ENCODE peak calls at places on chromosomes 2 and 18, in six cellular contexts. R, S, U, X, Z and B are unnamed samples.

GRCh38 chr18:14919666-14920065 is 171.7 kb downstream of the ANKRD30B start:
- DNase-seq in R (no peak), S (no peak), U (no peak), X (no peak), Z (no peak), B (no peak)

GRCh38 chr2:75606851-75607798 is 39.5 kb upstream of the MRPL19 start:
- DNase-seq in R (no peak), S (no peak), U (peak), X (peak), Z (peak), B (no peak)

GRCh38 chr18:48820483-48821250 is 130.1 kb downstream of the SMAD7 start:
- DNase-seq in R (no peak), S (peak), U (no peak), X (no peak), Z (no peak), B (peak)

GRCh38 chr18:59484796-59485328 is 125.8 kb upstream of the LMAN1 start:
- DNase-seq in R (no peak), S (no peak), U (peak), X (no peak), Z (no peak), B (no peak)

GRCh38 chr2:150542692-150543091 is 55.2 kb upstream of the RND3 start:
- DNase-seq in R (no peak), S (no peak), U (no peak), X (no peak), Z (no peak), B (no peak)

GRCh38 chr2:168956392-168956791 is 55.3 kb downstream of the G6PC2 start:
- DNase-seq in R (no peak), S (no peak), U (no peak), X (no peak), Z (no peak), B (no peak)

GRCh38 chr2:178843688-178844087 is 36.5 kb upstream of the TTN start:
- DNase-seq in R (no peak), S (no peak), U (no peak), X (no peak), Z (no peak), B (no peak)

GRCh38 chr2:86628091-86628522 is 4.4 kb upstream of the RNF103 start:
- DNase-seq in R (no peak), S (peak), U (no peak), X (no peak), Z (no peak), B (peak)

GRCh38 chr18:46069524-46069923 is 2.5 kb downstream of the PSTPIP2 start:
- DNase-seq in R (no peak), S (no peak), U (no peak), X (peak), Z (no peak), B (no peak)

GRCh38 chr2:241636182-241636982 is 576 bp downstream of the THAP4 start:
- DNase-seq in R (peak), S (peak), U (peak), X (peak), Z (no peak), B (peak)

GRCh38 chr2:162221064-162221463 is 22.2 kb downstream of the FAP start:
- DNase-seq in R (peak), S (peak), U (peak), X (peak), Z (peak), B (peak)

GRCh38 chr2:38194751-38195150 is 118.8 kb upstream of the CYP1B1 start:
- DNase-seq in R (no peak), S (no peak), U (no peak), X (peak), Z (no peak), B (no peak)

GRCh38 chr2:121099329-121100318 is 185.4 kb downstream of the TFCP2L1 start:
- DNase-seq in R (peak), S (no peak), U (no peak), X (no peak), Z (no peak), B (no peak)

GRCh38 chr2:104658149-104658839 is 195.6 kb upstream of the POU3F3 start:
- DNase-seq in R (no peak), S (no peak), U (peak), X (peak), Z (no peak), B (no peak)

GRCh38 chr2:95799490-95799889 is 192.1 kb downstream of the ANKRD36C start:
- DNase-seq in R (no peak), S (no peak), U (no peak), X (no peak), Z (no peak), B (no peak)

GRCh38 chr2:30414951-30415350 is 32.1 kb upstream of the LCLAT1 start:
- DNase-seq in R (no peak), S (no peak), U (no peak), X (no peak), Z (no peak), B (no peak)

GRCh38 chr2:116250376-116250775 is 1564.1 kb upstream of the DDX18 start:
- DNase-seq in R (no peak), S (no peak), U (no peak), X (no peak), Z (no peak), B (no peak)

GRCh38 chr2:158743899-158744298 is 51.2 kb upstream of the DAPL1 start:
- DNase-seq in R (no peak), S (no peak), U (no peak), X (no peak), Z (no peak), B (no peak)

GRCh38 chr2:158747346-158747745 is 47.8 kb upstream of the DAPL1 start:
- DNase-seq in R (no peak), S (no peak), U (no peak), X (no peak), Z (no peak), B (no peak)

GRCh38 chr2:158745067-158745865 is 49.9 kb upstream of the DAPL1 start:
- DNase-seq in R (peak), S (peak), U (peak), X (no peak), Z (peak), B (peak)

GRCh38 chr2:158746488-158746887 is 48.6 kb upstream of the DAPL1 start:
- DNase-seq in R (no peak), S (no peak), U (no peak), X (no peak), Z (no peak), B (no peak)

GRCh38 chr2:158745866-158746382 is 49.2 kb upstream of the DAPL1 start:
- DNase-seq in R (no peak), S (no peak), U (no peak), X (no peak), Z (no peak), B (no peak)
- TF ChIP-seq CTCF in R (no peak), S (no peak), U (no peak), X (no peak), Z (no peak), B (no peak)

DNA sequence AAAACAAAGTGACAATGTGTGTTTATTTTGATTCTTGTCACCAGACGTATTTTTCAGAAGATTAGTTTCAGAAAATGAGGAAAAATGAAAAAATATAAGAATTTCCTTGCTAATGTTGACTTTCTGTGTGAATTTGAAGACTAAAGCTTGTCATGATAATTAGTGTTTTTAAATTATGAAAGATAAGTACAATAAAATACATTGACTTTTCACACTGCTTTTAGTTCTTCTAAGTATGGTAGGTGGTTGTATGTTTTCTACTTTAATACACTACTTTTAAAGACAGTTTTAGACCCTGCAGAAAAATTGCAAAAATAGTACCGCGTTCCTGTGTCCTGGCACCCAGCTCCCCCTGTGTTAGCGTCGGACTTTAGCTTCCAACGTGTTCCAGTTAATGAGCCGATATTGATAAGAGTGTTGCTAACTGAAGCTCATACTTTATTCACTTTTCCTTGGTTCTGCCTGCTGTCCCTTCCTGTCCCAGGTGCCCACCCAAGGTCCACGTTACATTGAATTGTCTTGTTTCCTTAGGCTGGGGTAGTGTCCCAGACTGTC is 695 bp downstream of the RBFA start:
- DNase-seq in R (no peak), S (no peak), U (peak), X (no peak), Z (no peak), B (no peak)
- TF ChIP-seq CTCF in R (no peak), S (no peak), U (no peak), X (no peak), Z (no peak), B (no peak)

GRCh38 chr2:1136071-1136470 is 185.4 kb downstream of the SNTG2 start:
- DNase-seq in R (no peak), S (no peak), U (peak), X (no peak), Z (no peak), B (no peak)
- TF ChIP-seq CTCF in R (peak), S (no peak), U (peak), X (no peak), Z (peak), B (no peak)

GRCh38 chr2:192749606-192750200 is 555.0 kb upstream of the TMEFF2 start:
- DNase-seq in R (no peak), S (no peak), U (peak), X (peak), Z (no peak), B (no peak)
- TF ChIP-seq CTCF in R (peak), S (no peak), U (no peak), X (peak), Z (peak), B (no peak)